ENCODE peak calls at places on chromosomes 16 and 17, in four cellular contexts. N, M, V and R are unnamed samples.

GRCh38 chr16:17068524-17068923 is 402.2 kb downstream of the XYLT1 start:
- DNase-seq in M (no peak), V (no peak), N (no peak), R (no peak)

GRCh38 chr16:68499011-68499410 is 40.1 kb upstream of the ZFP90 start:
- DNase-seq in N (no peak), M (no peak), V (no peak), R (no peak)

GRCh38 chr17:82440991-82441627 is 9.4 kb downstream of the CYBC1 start:
- DNase-seq in V (no peak), M (no peak), N (no peak), R (no peak)

GRCh38 chr17:49515196-49515770 is 20.2 kb downstream of the NGFR start:
- DNase-seq in M (peak; percentile 97), N (peak; percentile 98), V (no peak), R (peak; percentile 90)

GRCh38 chr16:68311316-68311620 is 449 bp downstream of the PRMT7 start:
- DNase-seq in V (no peak), M (no peak), N (peak; percentile 46), R (no peak)

GRCh38 chr17:14058051-14058450 is 11.3 kb upstream of the COX10 start:
- DNase-seq in V (no peak), N (no peak), M (no peak), R (no peak)

GRCh38 chr17:50147841-50148225 is 2.6 kb downstream of the PPP1R9B start:
- DNase-seq in V (no peak), N (peak; percentile 75), M (no peak), R (no peak)

GRCh38 chr17:37701424-37702020 is 43.3 kb downstream of the HNF1B start:
- DNase-seq in V (no peak), N (no peak), M (peak; percentile 21), R (no peak)

GRCh38 chr17:10119203-10120112 is 78.9 kb downstream of the GAS7 start:
- DNase-seq in N (peak; percentile 70), V (no peak), M (no peak), R (peak; percentile 53)

GRCh38 chr17:61715348-61715747 is 124.3 kb upstream of the NACA2 start:
- DNase-seq in M (no peak), V (no peak), N (no peak), R (no peak)

GRCh38 chr16:70468776-70469525 is 14.6 kb downstream of the FCSK start:
- DNase-seq in V (no peak), N (no peak), M (no peak), R (no peak)

GRCh38 chr17:28735242-28735722 is 6.7 kb downstream of the NEK8 start:
- DNase-seq in N (no peak), M (no peak), V (no peak), R (peak; percentile 23)

GRCh38 chr16:50742521-50743150 is 750 bp downstream of the CYLD start:
- DNase-seq in N (peak; percentile 68), V (no peak), M (peak; percentile 58), R (peak; percentile 69)

GRCh38 chr16:10988164-10988803 is 43.9 kb downstream of the CLEC16A start:
- DNase-seq in V (no peak), M (no peak), N (no peak), R (no peak)

DNA sequence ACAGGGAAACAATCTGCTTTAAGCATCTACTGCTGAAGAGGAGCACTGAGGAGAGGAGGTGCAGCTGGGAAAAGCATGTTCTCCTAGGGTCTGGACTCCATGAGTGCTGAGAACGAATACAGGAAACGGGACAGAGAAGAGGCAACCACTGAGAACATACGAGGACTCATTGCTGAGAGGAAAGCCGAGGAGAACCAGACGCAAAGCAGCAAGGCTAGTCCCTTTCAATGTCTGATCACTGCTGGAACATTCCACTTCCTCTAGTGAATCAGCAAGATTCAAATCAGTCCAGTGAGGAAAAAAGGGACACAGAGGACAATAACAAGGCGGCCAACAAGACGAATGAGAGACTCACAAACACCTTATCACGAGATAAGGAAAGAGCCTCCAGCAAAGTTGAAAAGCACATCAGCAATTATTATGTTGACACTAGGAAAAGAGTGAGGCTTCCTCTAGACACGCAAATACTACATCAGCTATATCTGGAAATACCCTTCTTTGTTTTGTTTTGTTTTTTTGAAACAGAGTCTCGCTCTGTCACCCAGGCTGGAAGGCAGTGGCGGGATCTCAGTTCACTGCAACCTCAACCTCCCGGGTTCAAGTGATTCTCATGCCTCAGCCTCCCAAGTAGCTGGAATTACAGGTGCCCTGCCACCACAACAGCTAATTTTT is 41.6 kb downstream of the ZZEF1 start:
- DNase-seq in M (peak; percentile 67), V (no peak), N (no peak), R (no peak)
- H3K4me3 ChIP-seq in M (no peak overlapping the region), V (no peak overlapping the region), N (no peak overlapping the region), R (no peak overlapping the region)

GRCh38 chr17:42051013-42051400 is 606 bp upstream of the C17orf113 start:
- DNase-seq in N (no peak), V (no peak), M (no peak), R (no peak)

GRCh38 chr17:42050360-42051012 is at the start of gene C17orf113:
- DNase-seq in M (no peak), N (no peak), V (no peak), R (peak; percentile 63)

GRCh38 chr17:42049834-42050359 is 504 bp downstream of the C17orf113 start:
- DNase-seq in M (no peak), V (no peak), N (no peak), R (no peak)

GRCh38 chr17:42052478-42052877 is 2.1 kb upstream of the C17orf113 start:
- DNase-seq in N (no peak), V (no peak), M (no peak), R (no peak)

DNA sequence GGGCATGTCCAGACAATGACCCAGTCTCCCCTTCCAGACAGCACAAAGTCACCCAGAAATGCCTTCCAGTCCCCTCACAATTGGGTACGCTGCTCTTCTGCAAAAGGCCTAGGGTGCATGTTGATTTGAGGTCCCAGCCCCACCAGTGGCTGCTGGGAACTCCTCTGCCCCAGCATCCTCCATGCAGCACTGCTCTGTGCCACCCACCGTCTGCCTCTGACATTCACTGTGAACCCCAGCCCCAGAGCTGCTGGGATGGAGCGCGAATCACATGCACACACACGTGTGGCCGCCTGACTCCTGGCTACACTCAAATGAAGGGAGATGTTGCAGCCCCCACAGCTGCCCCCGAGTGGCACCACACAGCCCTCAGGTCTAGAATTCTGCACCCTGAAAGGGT is 1.2 kb upstream of the C17orf113 start:
- DNase-seq in M (no peak), V (no peak), N (no peak), R (no peak)
- H3K4me3 ChIP-seq in M (no peak overlapping the region), V (no peak overlapping the region), N (no peak overlapping the region), R (no peak overlapping the region)

GRCh38 chr17:44211281-44212265 is 7.9 kb downstream of the UBTF start:
- DNase-seq in N (no peak), V (no peak), M (no peak), R (no peak)

GRCh38 chr17:44207319-44207718 is 7.6 kb upstream of the ATXN7L3 start:
- DNase-seq in N (no peak), V (no peak), M (no peak), R (peak; percentile 41)

GRCh38 chr17:44212507-44213402 is 6.7 kb downstream of the UBTF start:
- DNase-seq in M (no peak), N (no peak), V (no peak), R (no peak)

GRCh38 chr17:44210342-44211192 is 8.9 kb downstream of the UBTF start:
- DNase-seq in N (peak; percentile 91), V (no peak), M (peak; percentile 86), R (peak; percentile 90)

GRCh38 chr17:44209786-44210341 is 9.6 kb downstream of the UBTF start:
- DNase-seq in V (no peak), N (no peak), M (no peak), R (peak; percentile 23)
- H3K4me3 ChIP-seq in V (no peak overlapping the region), N (no peak overlapping the region), M (no peak overlapping the region), R (peak overlapping the region; percentile 5)

GRCh38 chr16:21644674-21645073 is 7.7 kb downstream of the IGSF6 start:
- DNase-seq in N (no peak), M (no peak), V (no peak), R (no peak)
- H3K4me3 ChIP-seq in N (no peak overlapping the region), M (no peak overlapping the region), V (peak overlapping the region; percentile 33), R (peak overlapping the region; percentile 47)

GRCh38 chr16:819336-819735 is 18.8 kb upstream of the GNG13 start:
- DNase-seq in V (no peak), N (no peak), M (no peak), R (no peak)
- H3K4me3 ChIP-seq in V (no peak overlapping the region), N (no peak overlapping the region), M (no peak overlapping the region), R (no peak overlapping the region)

GRCh38 chr16:3457434-3458252 is 14.2 kb downstream of the NAA60 start:
- DNase-seq in N (peak; percentile 92), M (peak; percentile 89), V (no peak), R (peak; percentile 93)
- H3K4me3 ChIP-seq in N (peak overlapping the region; percentile 93), M (peak overlapping the region; percentile 78), V (peak overlapping the region; percentile 84), R (peak overlapping the region; percentile 78)

DNA sequence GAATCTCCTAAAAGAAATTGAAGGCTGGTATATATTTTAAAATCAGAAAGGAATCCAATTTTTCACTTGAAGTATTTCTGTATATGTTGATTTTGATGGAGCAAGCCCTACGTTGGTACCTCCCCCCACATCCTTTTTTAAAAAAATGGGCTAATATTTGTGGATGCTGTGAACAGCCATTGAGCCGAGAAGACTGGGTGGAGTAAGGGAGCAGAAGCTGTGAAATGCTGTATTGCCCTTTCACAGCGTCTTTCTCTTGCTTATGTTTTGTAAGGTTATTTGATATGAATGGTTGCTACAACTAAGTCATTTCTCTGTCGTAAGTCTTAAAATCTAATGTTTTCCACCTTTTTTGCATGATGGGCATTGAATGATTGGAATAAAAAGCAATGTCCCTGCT is 2.3 kb downstream of the PAFAH1B1 start:
- DNase-seq in N (no peak), M (peak; percentile 18), V (no peak), R (no peak)
- H3K4me3 ChIP-seq in N (peak overlapping the region; percentile 98), M (peak overlapping the region; percentile 89), V (peak overlapping the region; percentile 93), R (peak overlapping the region; percentile 87)

DNA sequence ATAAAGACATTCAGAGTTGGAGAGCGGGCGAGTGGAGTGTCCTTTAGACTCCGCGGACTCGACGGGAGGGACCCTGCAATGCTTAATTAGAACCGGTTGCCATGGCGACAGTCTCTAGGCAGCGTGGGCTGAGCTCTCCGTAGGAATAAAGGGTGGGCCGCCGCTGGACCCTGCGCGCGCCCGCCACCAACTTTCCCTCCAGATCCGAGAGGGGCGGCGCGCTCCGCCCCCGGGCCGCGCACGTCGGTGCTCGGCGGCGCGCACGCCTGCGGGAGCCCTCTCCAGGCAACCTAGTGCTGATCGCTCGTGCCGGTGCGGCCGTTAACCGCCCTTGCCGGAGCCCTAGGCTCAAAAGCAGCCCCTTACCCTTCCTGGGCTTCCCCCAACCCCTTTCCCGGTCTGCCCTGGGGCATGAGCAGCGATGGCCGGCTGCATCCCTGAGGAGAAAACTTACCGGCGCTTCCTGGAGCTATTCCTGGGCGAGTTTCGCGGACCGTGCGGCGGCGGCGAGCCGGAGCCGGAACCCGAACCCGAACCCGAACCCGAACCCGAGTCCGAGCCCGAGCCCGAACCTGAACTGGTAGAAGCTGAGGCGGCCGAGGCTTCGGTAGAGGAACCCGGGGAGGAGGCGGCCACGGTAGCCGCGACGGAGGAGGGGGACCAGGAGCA is at the start of gene PPM1E:
- DNase-seq in V (no peak), N (no peak), M (peak; percentile 35), R (peak; percentile 32)
- H3K4me3 ChIP-seq in V (peak within 1 kb of the TSS; percentile 57), N (peak within 1 kb of the TSS; percentile 53), M (peak within 1 kb of the TSS; percentile 64), R (peak within 1 kb of the TSS; percentile 49)